ENCODE peak calls at places on chromosomes 7 and 10, in five cellular contexts. K, S, V, I and M are unnamed samples. For H3K36me3, the result is how much of the 10 kb centered on the place peaks cover.

GRCh38 chr10:10804061-10804460 is 213.6 kb upstream of the CELF2 start:
- DNase-seq in S (no peak), K (no peak), V (no peak), I (no peak), M (no peak)

GRCh38 chr7:152025937-152026890 is 740 bp downstream of the GALNT11 start:
- DNase-seq in V (no peak), S (no peak), I (no peak), K (no peak), M (no peak)

GRCh38 chr10:102645388-102645740 is 1.1 kb downstream of the TRIM8 start:
- DNase-seq in S (peak), I (peak), K (no peak), V (peak), M (peak)

GRCh38 chr7:142459557-142459963 is 201.7 kb upstream of the PRSS58 start:
- DNase-seq in V (no peak), S (peak), K (no peak), I (peak), M (no peak)

GRCh38 chr10:75276029-75276872 is 40.5 kb upstream of the COMTD1 start:
- DNase-seq in S (no peak), K (no peak), I (no peak), V (peak), M (peak)

GRCh38 chr7:43460733-43461348 is 122.1 kb upstream of the STK17A start:
- DNase-seq in I (no peak), K (no peak), V (no peak), S (no peak), M (no peak)

GRCh38 chr10:125812128-125812527 is 10.9 kb downstream of the UROS start:
- DNase-seq in K (no peak), V (no peak), S (no peak), I (peak), M (no peak)

GRCh38 chr10:74039561-74040145 is 41.7 kb downstream of the VCL start:
- DNase-seq in V (no peak), K (no peak), I (peak), S (no peak), M (no peak)

GRCh38 chr10:111491154-111491553 is 414.3 kb downstream of the ADRA2A start:
- DNase-seq in I (no peak), K (no peak), V (no peak), S (no peak), M (no peak)

GRCh38 chr10:110629680-110630191 is 14.4 kb upstream of the RBM20 start:
- DNase-seq in K (no peak), I (peak), V (no peak), S (no peak), M (no peak)

GRCh38 chr7:154919324-154920222 is 83.4 kb downstream of the PAXIP1 start:
- DNase-seq in K (no peak), I (no peak), V (no peak), S (no peak), M (no peak)

GRCh38 chr7:33143996-33144718 is 14.8 kb downstream of the BBS9 start:
- DNase-seq in V (no peak), I (peak), S (no peak), K (peak), M (no peak)

GRCh38 chr10:70761727-70762350 is 23.3 kb downstream of the TBATA start:
- DNase-seq in K (no peak), V (peak), S (no peak), I (no peak), M (no peak)

GRCh38 chr7:50418086-50418515 is 32.0 kb downstream of the FIGNL1 start:
- DNase-seq in K (no peak), S (peak), V (peak), I (peak), M (peak)

GRCh38 chr10:117536359-117536861 is 6.1 kb upstream of the EMX2 start:
- DNase-seq in S (no peak), V (no peak), I (no peak), K (no peak), M (no peak)

GRCh38 chr7:154789404-154789803 is 213.5 kb downstream of the PAXIP1 start:
- DNase-seq in V (no peak), K (no peak), S (no peak), I (no peak), M (no peak)

GRCh38 chr7:124086843-124087242 is 54.0 kb upstream of the TMEM229A start:
- DNase-seq in I (peak), V (no peak), K (no peak), S (no peak), M (no peak)

GRCh38 chr7:128022631-128023532 is 8.4 kb downstream of the LRRC4 start:
- DNase-seq in V (no peak), K (no peak), S (no peak), I (peak), M (no peak)

GRCh38 chr10:38025283-38025682 is 14.8 kb downstream of the ZNF33A start:
- DNase-seq in K (no peak), V (no peak), I (no peak), S (peak), M (no peak)

GRCh38 chr10:16965740-16966447 is 148.7 kb upstream of the RSU1 start:
- DNase-seq in K (no peak), I (peak), S (no peak), V (no peak), M (no peak)

GRCh38 chr7:140672382-140673062 is at the start of gene ADCK2:
- DNase-seq in K (no peak), S (peak), V (peak), I (no peak), M (peak)

GRCh38 chr7:30351724-30352123 is 67.3 kb downstream of the ZNRF2 start:
- DNase-seq in S (no peak), V (no peak), I (no peak), K (no peak), M (no peak)

GRCh38 chr10:29783211-29783947 is 148.6 kb upstream of the SVIL start:
- DNase-seq in K (no peak), I (no peak), V (no peak), S (no peak), M (no peak)

GRCh38 chr7:150361807-150362621 is 6.6 kb upstream of the REPIN1 start:
- DNase-seq in S (no peak), V (no peak), K (no peak), I (no peak), M (no peak)

GRCh38 chr10:50392966-50393718 is 141.8 kb upstream of the ASAH2 start:
- DNase-seq in V (no peak), K (no peak), I (peak), S (no peak), M (no peak)

GRCh38 chr7:130369110-130369711 is 11.1 kb upstream of the CPA1 start:
- DNase-seq in V (no peak), S (no peak), K (no peak), I (peak), M (no peak)

GRCh38 chr7:158771213-158771817 is 58.0 kb downstream of the ESYT2 start:
- DNase-seq in K (no peak), S (no peak), I (no peak), V (no peak), M (no peak)

GRCh38 chr7:26365077-26365896 is 73.6 kb downstream of the SNX10 start:
- DNase-seq in K (peak), I (peak), V (peak), S (peak), M (peak)

GRCh38 chr10:93386496-93387369 is 95.4 kb downstream of the MYOF start:
- DNase-seq in K (no peak), S (no peak), I (no peak), V (peak), M (peak)

GRCh38 chr7:22356855-22357310 is at the start of gene RAPGEF5:
- DNase-seq in S (peak), V (peak), K (no peak), I (peak), M (peak)

GRCh38 chr7:27424749-27425148 is 182.1 kb downstream of the EVX1 start:
- DNase-seq in S (no peak), I (no peak), V (no peak), K (no peak), M (no peak)

GRCh38 chr7:156386097-156386496 is 254.5 kb upstream of the RNF32 start:
- DNase-seq in S (no peak), V (no peak), K (no peak), I (no peak), M (no peak)

GRCh38 chr7:98400538-98401427 is at the start of gene BAIAP2L1:
- DNase-seq in K (peak), I (peak), V (peak), S (peak), M (peak)

GRCh38 chr7:92988051-92988450 is 129.7 kb downstream of the SAMD9 start:
- DNase-seq in K (no peak), V (no peak), S (no peak), I (peak), M (no peak)

DNA sequence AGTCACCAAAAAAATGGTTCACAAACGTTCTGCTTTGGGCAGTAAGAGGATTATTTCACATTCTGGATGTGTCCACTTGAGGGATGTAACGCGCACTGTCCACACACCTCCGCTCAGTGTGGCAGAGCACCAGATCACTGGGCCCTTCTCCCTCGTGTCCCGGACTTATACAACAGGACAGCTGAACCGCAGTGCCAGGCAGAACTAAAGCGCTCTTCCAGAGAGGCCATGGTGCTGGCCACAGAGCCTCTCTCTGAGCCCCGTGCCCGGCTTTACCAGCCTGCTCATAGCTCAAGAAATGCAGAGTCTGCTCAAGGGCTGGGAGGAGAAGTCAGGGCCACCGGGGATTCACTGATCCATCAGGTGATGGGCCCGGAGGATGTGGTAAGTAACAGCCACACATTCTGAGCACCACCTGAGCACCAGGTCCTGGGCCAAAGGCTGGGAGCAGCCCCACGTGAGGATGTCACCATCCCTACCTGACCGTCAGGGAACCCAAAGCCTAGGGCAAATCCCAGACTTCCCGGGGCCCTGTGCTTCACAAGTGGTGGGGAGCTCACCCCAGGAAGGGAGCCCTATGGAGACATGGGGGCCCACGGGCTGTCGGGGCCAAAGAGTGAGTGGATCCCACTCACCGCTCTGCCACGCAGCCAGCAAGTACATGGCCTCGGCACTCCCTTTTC is 74.9 kb downstream of the FAM53B start:
- DNase-seq in K (no peak), I (no peak), S (no peak), V (no peak), M (no peak)
- TF ChIP-seq CTCF in K (no peak), I (no peak), S (no peak), V (no peak), M (no peak)

DNA sequence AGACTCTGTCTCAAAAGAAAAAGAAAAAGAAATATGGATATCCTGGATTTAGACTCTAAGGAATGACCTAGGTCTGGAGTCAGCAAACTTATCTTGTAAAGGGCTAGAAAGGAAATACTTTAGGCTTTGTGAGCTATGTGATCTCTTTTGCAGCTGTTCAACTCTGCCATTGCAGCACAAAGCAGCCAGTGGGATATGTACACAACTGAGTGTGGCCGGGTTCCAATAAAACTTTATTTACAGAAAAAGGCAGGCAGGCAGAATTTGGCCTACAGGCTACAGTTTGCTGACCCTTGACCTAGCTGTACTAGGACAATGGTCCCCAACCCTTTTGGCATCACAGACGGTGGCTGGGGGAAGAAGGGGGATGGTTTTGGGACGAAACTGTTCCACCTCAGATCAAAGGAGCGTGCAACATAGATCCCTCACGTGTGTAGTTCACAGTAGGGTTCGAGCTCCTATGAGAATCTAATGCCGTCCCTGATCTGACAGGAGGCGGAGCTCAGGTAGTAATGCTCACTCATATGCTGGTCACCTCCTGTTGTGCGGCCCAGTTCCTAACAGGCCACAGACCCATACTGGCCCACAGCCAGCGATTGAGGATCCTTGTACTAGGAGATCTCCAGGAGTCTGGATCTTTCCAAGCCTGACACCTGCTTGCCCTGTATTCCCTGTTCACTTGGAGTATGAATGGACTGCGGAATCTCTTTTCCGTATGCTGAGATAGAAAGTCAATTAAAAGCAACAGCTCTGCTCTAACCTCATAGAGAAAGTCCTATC is 63.0 kb downstream of the CUL1 start:
- DNase-seq in K (no peak), V (no peak), S (no peak), I (no peak), M (no peak)
- H3K36me3 ChIP-seq in K (under half), V (half or more), S (half or more), I (under half), M (under half)

DNA sequence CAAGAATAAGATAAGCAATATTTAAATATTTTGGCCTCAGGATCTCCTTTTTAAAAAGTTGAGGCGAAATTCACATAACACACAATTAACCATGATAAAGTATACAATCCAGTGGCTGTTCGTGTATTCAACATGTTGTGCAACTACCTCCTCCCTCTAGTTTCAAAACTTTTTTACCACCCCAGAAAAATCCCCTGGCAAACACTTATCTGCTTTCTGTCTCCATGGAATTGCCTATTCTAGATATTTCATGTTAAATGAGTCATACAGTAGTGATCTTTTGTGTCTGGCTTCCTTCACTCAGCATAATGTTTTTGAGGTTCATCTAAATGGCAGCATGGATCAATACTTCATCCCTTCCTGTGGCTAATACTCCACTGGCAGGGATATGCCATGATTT is 31.8 kb upstream of the IL15RA start:
- DNase-seq in V (no peak), I (peak), K (no peak), S (no peak), M (no peak)
- H3K4me3 ChIP-seq in V (peak), I (peak), K (no peak), S (no peak), M (no peak)

GRCh38 chr10:72388062-72388461 is 33.3 kb upstream of the DNAJB12 start:
- DNase-seq in S (no peak), V (no peak), I (no peak), K (no peak), M (no peak)
- TF ChIP-seq CTCF in S (no peak), V (no peak), I (no peak), K (no peak), M (no peak)

GRCh38 chr7:103316378-103316941 is 19.2 kb downstream of the PMPCB start:
- DNase-seq in V (no peak), K (no peak), I (no peak), S (no peak), M (no peak)

GRCh38 chr7:103314849-103315248 is 17.6 kb downstream of the PMPCB start:
- DNase-seq in V (no peak), K (no peak), S (no peak), I (no peak), M (no peak)

GRCh38 chr7:103317009-103317408 is 19.8 kb downstream of the PMPCB start:
- DNase-seq in S (no peak), K (no peak), I (no peak), V (no peak), M (no peak)
- H3K36me3 ChIP-seq in S (half or more), K (under half), I (under half), V (half or more), M (under half)

DNA sequence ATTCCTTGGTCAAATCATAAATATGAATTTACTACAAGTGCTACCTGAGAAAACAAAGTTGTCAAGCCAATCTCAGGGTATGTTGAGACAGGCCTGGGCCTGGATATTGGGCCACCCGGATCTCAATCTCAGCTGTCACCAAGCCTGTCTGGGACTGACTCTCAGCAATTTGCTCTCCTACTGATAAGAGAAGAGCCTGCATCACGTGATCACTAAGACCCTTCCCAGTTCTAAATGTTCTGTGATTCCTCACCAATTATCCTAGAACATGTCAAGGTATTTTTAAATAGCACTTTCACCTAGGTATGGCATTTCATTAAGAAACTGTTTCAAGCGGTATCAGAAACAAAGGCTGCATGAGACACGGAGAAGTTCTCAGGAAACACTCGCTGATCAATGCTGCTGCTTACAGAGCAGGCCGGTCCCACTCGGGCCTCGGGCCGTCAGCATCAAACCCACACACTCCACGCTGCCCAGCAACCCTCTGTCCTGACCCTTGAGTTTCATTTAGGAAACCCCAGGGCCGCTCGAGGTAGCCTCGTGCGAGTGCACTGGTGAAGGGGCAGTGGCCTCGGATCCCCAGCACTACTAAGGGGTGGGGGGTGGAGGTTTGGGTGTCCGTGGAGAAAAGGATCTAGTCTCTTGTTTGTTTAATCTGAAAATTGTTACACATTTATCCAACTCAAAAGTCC is 4.1 kb downstream of the KLF6 start:
- DNase-seq in I (no peak), S (no peak), K (no peak), V (no peak), M (no peak)
- H3K4me3 ChIP-seq in I (peak), S (no peak), K (peak), V (peak), M (no peak)

DNA sequence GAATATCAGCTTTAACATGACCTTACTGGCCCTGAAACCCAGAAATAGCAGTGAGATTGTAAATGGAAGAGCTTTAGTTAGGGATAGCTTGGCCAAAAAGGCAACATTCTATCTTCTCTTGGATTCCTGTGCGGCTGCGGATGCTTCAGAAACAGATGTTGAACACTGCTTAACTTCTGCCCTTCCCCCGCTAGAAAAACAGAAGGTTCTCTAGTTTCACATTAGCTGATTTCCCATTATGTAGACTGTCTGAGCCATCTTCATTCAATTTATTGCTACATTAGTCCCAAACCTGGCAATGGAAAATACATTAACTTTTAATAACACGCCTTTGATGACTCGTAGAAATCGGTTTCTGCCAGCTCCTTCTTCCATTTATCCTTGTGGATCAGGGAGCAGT is 119.9 kb downstream of the SLC16A9 start:
- DNase-seq in S (no peak), V (no peak), K (no peak), I (no peak), M (no peak)
- TF ChIP-seq CTCF in S (no peak), V (no peak), K (no peak), I (no peak), M (no peak)

GRCh38 chr7:138554674-138555073 is 94.6 kb downstream of the TRIM24 start:
- DNase-seq in S (no peak), K (no peak), V (no peak), I (no peak), M (no peak)

GRCh38 chr7:138556771-138557484 is 96.9 kb downstream of the TRIM24 start:
- DNase-seq in S (peak), K (no peak), I (peak), V (no peak), M (no peak)

GRCh38 chr7:138553805-138554204 is 93.7 kb downstream of the TRIM24 start:
- DNase-seq in I (no peak), K (no peak), V (no peak), S (no peak), M (no peak)

GRCh38 chr7:138559448-138559847 is 99.4 kb downstream of the TRIM24 start:
- DNase-seq in S (no peak), K (no peak), V (no peak), I (no peak), M (no peak)

DNA sequence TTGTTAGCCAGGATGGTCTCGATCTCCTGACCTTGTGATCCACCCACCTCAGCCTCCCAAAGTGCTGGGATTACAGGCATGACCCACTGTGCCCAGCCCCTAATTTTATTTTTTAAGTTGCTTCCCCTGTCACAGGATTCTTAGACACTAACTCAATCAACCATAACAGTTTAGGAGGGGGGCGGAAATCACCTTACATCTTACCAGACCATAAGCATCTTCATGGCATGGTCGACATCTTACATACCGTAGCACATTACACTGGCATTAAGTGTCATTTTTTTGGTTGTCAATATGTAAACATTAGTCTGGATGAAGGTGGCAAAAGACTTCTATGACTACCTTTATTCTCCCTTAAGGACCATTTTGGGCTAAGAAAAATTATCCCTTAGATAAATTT is 95.6 kb downstream of the TRIM24 start:
- DNase-seq in I (no peak), S (no peak), V (no peak), K (no peak), M (no peak)
- H3K36me3 ChIP-seq in I (under half), S (half or more), V (half or more), K (under half), M (under half)

DNA sequence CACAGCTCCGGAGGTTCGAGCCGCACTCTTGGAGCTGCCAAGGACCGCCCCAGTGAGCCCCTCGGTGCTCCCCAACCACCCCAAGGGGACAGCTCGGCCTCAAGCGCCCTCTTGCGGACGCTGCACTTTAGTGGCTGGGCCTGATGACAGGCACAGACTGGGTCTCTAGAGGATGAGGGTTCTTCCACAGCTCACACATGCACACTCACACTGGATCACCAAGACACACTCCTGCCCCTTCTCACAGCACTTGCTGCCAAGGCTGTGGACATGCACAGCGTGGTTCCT is 2.1 kb downstream of the RET start:
- DNase-seq in S (peak), I (no peak), V (no peak), K (no peak), M (peak)
- H3K4me3 ChIP-seq in S (no peak), I (no peak), V (no peak), K (no peak), M (no peak)